ENCODE peak calls at places on chromosomes 12 and 14, in five cellular contexts. M is astrocyte, O is PC-9, G is MM.1S, Q is fibroblast of lung. K is an unnamed sample.

GRCh38 chr12:617304-617915 is 45.8 kb downstream of the NINJ2 start:
- DNase-seq in M (no peak), O (peak; percentile 63), G (no peak), Q (peak; percentile 62), K (no peak)

GRCh38 chr12:92735131-92735721 is 32.4 kb downstream of the PLEKHG7 start:
- DNase-seq in M (peak; percentile 95), O (peak; percentile 72), G (no peak), Q (peak; percentile 98), K (peak; percentile 94)

GRCh38 chr12:113424915-113425823 is 3.0 kb downstream of the SDSL start:
- DNase-seq in M (no peak), O (no peak), G (peak; percentile 12), Q (peak; percentile 63), K (peak; percentile 58)

GRCh38 chr14:100488057-100488456 is 99.2 kb downstream of the BEGAIN start:
- DNase-seq in M (no peak), O (no peak), G (no peak), Q (no peak), K (no peak)

GRCh38 chr12:105706973-105707334 is 376.5 kb downstream of the C12orf75 start:
- DNase-seq in M (no peak), O (no peak), G (no peak), Q (no peak), K (no peak)

GRCh38 chr12:117674313-117674712 is 294.5 kb downstream of the KSR2 start:
- DNase-seq in M (peak; percentile 51), O (no peak), G (no peak), Q (no peak), K (no peak)

GRCh38 chr14:102319351-102320032 is at the start of gene ZNF839:
- DNase-seq in M (peak; percentile 73), O (peak; percentile 76), G (peak; percentile 86), Q (peak; percentile 90), K (peak; percentile 95)

GRCh38 chr12:104458645-104459555 is 2.2 kb downstream of the CHST11 start:
- DNase-seq in M (peak; percentile 35), O (peak; percentile 51), G (peak; percentile 81), Q (no peak), K (peak; percentile 14)

GRCh38 chr12:44375694-44376093 is 500.4 kb downstream of the NELL2 start:
- DNase-seq in M (no peak), O (no peak), G (peak; percentile 25), Q (no peak), K (no peak)

GRCh38 chr14:57699947-57700346 is 165.9 kb downstream of the SLC35F4 start:
- DNase-seq in M (no peak), O (no peak), G (no peak), Q (no peak), K (no peak)
- H3K4me3 ChIP-seq in M (no peak overlapping the region), O (no peak overlapping the region), G (no peak overlapping the region), Q (no peak overlapping the region), K (no peak overlapping the region)

GRCh38 chr14:34875031-34875922 is at the start of gene BAZ1A:
- DNase-seq in M (peak; percentile 87), O (peak; percentile 82), G (peak; percentile 42), Q (peak; percentile 90), K (peak; percentile 96)
- TF ChIP-seq CTCF in M (no peak), O (no peak), G (no peak), Q (peak; percentile 23), K (no peak)

GRCh38 chr12:49335955-49336644 is 888 bp downstream of the C1QL4 start:
- DNase-seq in M (no peak), O (no peak), G (no peak), Q (no peak), K (no peak)
- TF ChIP-seq EZH2 in M (peak; percentile 100), O (no peak), G (no peak), Q (peak; percentile 92), K (no peak)

GRCh38 chr12:49033611-49034286 is 15.2 kb upstream of the PRKAG1 start:
- DNase-seq in M (no peak), O (no peak), G (no peak), Q (peak; percentile 16), K (no peak)
- H3K4me3 ChIP-seq in M (no peak overlapping the region), O (no peak overlapping the region), G (no peak overlapping the region), Q (no peak overlapping the region), K (no peak overlapping the region)

K was measured in A673.